ENCODE peak calls at places on chromosomes 12 and 14, in six cellular contexts. V is H1; Q is OCI-LY7; D is effector memory CD4-positive, alpha-beta T cell; K is SK-N-SH; H is naive thymus-derived CD4-positive, alpha-beta T cell. A is an unnamed sample. For H3K9me3, the result is how much of the 10 kb centered on the place peaks cover.

GRCh38 chr14:96592591-96593388 is 90.6 kb downstream of the PAPOLA start:
- DNase-seq in H (peak), K (peak), D (peak), V (peak), Q (no peak), A (peak)

GRCh38 chr12:7015555-7016370 is 2.5 kb downstream of the LPCAT3 start:
- DNase-seq in Q (no peak), D (no peak), K (no peak), V (no peak), H (no peak), A (no peak)

GRCh38 chr12:43805149-43805856 is 814 bp downstream of the TWF1 start:
- DNase-seq in K (peak), H (peak), V (no peak), D (no peak), Q (peak), A (no peak)

GRCh38 chr12:3951380-3952135 is 78.4 kb upstream of the PARP11 start:
- DNase-seq in D (no peak), V (no peak), H (no peak), K (no peak), Q (no peak), A (no peak)

GRCh38 chr12:57657744-57658143 is 24.7 kb upstream of the B4GALNT1 start:
- DNase-seq in Q (no peak), H (no peak), V (no peak), D (no peak), K (no peak), A (no peak)

GRCh38 chr12:49032276-49032675 is 13.7 kb upstream of the PRKAG1 start:
- DNase-seq in K (no peak), Q (no peak), V (no peak), D (no peak), H (no peak), A (no peak)

GRCh38 chr12:90062799-90063198 is 354.2 kb upstream of the ATP2B1 start:
- DNase-seq in K (no peak), D (no peak), H (no peak), Q (no peak), V (no peak), A (no peak)

GRCh38 chr14:65412881-65413738 is 580 bp downstream of the FUT8 start:
- DNase-seq in V (peak), Q (peak), D (peak), K (peak), H (no peak), A (no peak)

GRCh38 chr14:24298892-24299254 is 707 bp downstream of the DHRS1 start:
- DNase-seq in H (no peak), K (no peak), V (no peak), D (no peak), Q (no peak), A (no peak)

GRCh38 chr14:101232340-101233015 is 328.8 kb upstream of the DIO3 start:
- DNase-seq in K (no peak), Q (no peak), H (no peak), V (peak), D (no peak), A (no peak)

GRCh38 chr12:68800294-68800693 is 7.7 kb upstream of the MDM2 start:
- DNase-seq in V (peak), Q (no peak), H (no peak), K (no peak), D (no peak), A (no peak)

GRCh38 chr14:37048666-37049071 is 123.7 kb downstream of the SLC25A21 start:
- DNase-seq in K (no peak), V (no peak), D (no peak), Q (no peak), H (no peak), A (no peak)

GRCh38 chr14:93970589-93970966 is 5.8 kb downstream of the ASB2 start:
- DNase-seq in K (peak), Q (peak), V (no peak), D (peak), H (peak), A (peak)

GRCh38 chr12:24948452-24948815 is 467 bp downstream of the BCAT1 start:
- DNase-seq in H (no peak), V (peak), Q (peak), K (peak), D (no peak), A (no peak)

GRCh38 chr14:103624860-103625259 is 4.2 kb upstream of the KLC1 start:
- DNase-seq in V (no peak), K (peak), D (no peak), H (no peak), Q (peak), A (no peak)

GRCh38 chr12:54603173-54603814 is 14.8 kb upstream of the PPP1R1A start:
- DNase-seq in Q (peak), H (peak), V (peak), D (peak), K (peak), A (peak)

GRCh38 chr12:57127101-57127709 is 1.1 kb upstream of the LRP1 start:
- DNase-seq in K (peak), V (peak), Q (peak), H (peak), D (peak), A (peak)

GRCh38 chr12:79689477-79690155 is 1.1 kb downstream of the PAWR start:
- DNase-seq in V (peak), Q (peak), H (peak), K (peak), D (no peak), A (peak)

GRCh38 chr12:14959126-14959440 is 2.3 kb downstream of the ARHGDIB start:
- DNase-seq in D (no peak), H (no peak), K (no peak), V (no peak), Q (no peak), A (no peak)

DNA sequence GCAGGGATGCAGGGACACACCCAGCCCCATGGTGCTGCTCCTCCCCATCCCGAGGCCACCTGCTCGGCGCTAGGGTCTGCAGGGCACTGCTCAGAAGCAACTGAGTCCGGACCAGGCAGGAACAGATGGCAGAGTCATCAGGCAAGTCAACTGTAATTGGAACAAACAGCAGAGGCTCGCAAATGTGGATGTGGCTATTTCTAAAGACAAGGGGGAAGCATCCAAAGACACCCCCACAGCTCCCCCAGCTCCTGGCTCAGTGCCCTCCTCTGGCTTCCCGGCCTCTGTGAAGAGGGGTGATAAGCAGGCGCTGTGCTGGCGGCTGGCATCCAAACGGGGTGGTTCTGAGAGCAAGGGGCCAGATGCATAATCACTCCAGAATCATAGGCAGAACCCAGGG is 125.6 kb downstream of the PIWIL1 start:
- DNase-seq in D (no peak), Q (no peak), H (no peak), K (peak), V (no peak), A (no peak)
- H3K9me3 ChIP-seq in D (under half), Q (under half), H (under half), K (under half), V (under half), A (under half)

GRCh38 chr12:100303831-100304230 is 36.9 kb downstream of the SCYL2 start:
- DNase-seq in V (no peak), K (no peak), H (no peak), D (no peak), Q (no peak), A (no peak)
- H3K9me3 ChIP-seq in V (under half), K (under half), H (under half), D (under half), Q (under half), A (under half)

DNA sequence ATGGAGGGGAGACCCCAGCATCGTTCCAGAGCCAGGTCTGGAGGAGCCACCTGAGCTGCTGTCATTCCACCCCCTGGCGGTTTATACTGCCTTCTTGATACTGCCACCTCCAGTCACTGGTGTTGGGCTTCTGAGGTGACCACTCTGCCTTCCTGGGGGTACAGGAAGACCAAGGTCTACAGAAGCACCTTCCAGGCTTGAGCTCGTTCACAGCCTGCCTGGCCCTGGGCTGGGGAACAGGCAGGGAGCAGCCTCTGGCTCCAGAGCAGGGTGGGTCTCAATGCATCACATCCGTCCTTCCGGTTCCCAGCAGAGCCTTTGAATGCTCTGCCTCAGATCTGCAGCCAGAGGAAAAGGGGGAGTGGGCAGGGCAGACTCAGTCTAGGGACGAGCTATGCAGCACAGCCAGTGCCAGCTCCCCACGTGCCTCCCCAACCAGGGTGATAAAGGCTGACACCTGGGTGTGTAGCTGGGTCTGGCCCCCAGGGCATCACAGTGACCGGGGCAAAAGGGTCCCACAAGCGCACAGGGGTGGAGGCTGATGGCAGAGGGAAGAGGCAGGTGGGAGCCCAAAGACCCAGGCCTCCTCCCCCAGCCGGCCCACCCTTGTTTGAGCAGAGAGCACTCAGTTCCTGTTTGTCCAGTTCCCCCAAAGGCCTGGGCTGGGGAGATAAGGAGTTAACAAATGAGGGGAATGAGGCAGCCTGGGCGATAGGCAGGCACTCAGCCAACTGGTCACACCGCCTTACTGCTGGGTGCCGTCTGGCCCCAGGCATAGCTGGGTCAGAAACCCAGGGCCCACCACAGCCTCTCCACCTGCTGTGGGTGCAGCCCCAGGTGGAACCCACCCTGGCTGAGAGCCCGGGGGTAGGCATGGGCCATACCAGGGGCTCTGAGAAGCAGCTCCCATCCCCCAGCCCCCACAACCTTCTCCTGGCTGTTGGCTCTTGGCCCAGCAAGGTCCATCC is 17.1 kb downstream of the DEGS2 start:
- DNase-seq in Q (no peak), D (no peak), V (no peak), H (no peak), K (peak), A (no peak)
- H3K9me3 ChIP-seq in Q (under half), D (under half), V (under half), H (under half), K (under half), A (under half)

DNA sequence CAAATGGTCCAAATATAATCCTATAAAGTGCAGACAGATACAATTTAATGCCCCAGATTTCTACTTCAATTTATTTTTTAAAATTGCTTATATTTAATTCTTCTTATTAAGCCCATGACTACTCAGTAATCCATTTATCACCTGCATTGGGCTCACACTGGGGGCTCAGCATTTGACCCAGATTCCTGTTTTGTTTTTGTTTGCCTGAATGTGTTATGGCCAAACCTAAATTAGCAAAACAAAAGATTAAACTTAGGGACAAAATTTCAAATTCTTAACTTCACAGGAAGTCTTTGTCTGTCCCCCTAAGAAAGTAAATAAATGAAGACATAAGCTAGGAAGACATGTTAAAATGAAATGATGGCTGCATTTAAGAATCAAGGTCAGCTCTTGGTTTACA is 322.3 kb downstream of the RMST start:
- DNase-seq in Q (no peak), H (no peak), D (no peak), K (no peak), V (no peak), A (no peak)
- H3K9me3 ChIP-seq in Q (under half), H (under half), D (under half), K (under half), V (under half), A (under half)

GRCh38 chr14:27557445-27557844 is 959.6 kb upstream of the NOVA1 start:
- DNase-seq in K (no peak), V (no peak), D (no peak), H (no peak), Q (no peak), A (no peak)

GRCh38 chr14:27559848-27560247 is 962.0 kb upstream of the NOVA1 start:
- DNase-seq in D (no peak), V (no peak), K (no peak), H (no peak), Q (no peak), A (no peak)
- H3K9me3 ChIP-seq in D (under half), V (under half), K (under half), H (under half), Q (under half), A (under half)

GRCh38 chr14:82094819-82095218 is 561.2 kb upstream of the SEL1L start:
- DNase-seq in V (no peak), Q (no peak), D (no peak), K (no peak), H (no peak), A (no peak)

DNA sequence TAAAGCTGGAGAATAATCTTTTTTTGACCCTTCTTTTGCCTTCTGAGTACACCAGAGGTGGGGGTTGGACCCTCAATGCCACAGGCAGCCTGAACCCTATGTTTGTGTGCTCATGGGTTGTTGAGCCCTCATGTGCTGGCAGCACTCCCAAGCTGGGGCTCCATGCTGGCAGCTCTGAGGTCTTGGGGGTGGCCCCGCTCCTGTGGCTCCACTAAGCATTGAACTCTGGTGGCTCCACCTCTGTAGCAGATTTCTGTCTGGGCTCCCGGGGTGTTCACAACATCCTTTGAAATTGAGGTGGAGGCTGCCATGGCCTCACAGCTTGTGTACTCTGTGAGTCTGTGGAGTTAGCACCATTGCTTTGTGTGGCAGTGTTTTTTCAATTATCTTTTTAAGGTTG is 557.4 kb upstream of the SEL1L start:
- DNase-seq in Q (no peak), D (no peak), H (no peak), K (no peak), V (no peak), A (no peak)
- H3K9me3 ChIP-seq in Q (under half), D (under half), H (under half), K (under half), V (under half), A (under half)

GRCh38 chr14:105848570-105848969 is 322.2 kb downstream of the TMEM121 start:
- DNase-seq in D (no peak), Q (peak), V (no peak), K (no peak), H (no peak), A (no peak)
- H3K9me3 ChIP-seq in D (under half), Q (under half), V (half or more), K (under half), H (under half), A (under half)

DNA sequence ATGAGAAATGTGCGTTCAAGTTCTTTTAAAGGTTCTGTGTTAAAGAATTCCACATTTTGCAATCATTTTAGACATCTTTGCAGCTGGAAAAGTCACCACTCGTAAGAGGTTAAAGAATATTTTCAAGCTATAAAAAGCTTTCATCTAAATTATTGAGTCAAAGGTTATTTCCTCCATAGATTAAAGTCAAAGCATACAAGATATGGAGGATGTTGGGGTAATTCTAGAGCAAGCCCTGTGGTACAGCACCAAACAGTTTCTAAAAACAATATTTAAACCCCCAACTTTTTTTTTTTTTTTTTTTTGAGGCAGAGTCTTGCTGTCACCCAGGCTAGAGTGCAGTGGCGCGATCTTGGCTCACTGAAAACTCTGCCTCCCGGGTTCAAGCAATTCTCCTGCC is 1299.8 kb upstream of the TMEM132C start:
- DNase-seq in K (no peak), H (no peak), V (no peak), D (no peak), Q (no peak), A (no peak)
- H3K9me3 ChIP-seq in K (under half), H (under half), V (under half), D (under half), Q (under half), A (under half)

DNA sequence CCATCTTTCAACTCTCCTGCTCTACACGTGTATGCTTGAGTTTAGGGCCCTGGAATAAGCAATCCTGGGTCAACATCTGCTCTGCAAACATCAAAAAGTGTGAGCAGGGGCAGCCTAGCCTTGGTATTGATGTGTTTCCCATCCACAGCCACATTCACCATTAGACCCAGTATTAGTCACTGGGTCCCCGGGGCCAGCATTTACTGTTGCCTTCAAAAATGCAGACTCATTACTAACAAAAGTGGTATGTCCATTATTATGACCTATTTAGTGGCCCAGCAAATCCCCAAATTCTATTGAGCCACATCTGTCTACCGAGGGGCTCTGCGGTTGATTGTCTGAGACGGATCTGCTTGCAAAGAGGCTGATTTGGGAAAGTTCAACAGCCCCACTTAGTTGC is 661.8 kb downstream of the DIO2 start:
- DNase-seq in D (no peak), V (no peak), K (no peak), Q (no peak), H (no peak), A (no peak)
- H3K9me3 ChIP-seq in D (under half), V (under half), K (under half), Q (under half), H (under half), A (under half)

GRCh38 chr12:133215724-133216123 is 20.0 kb downstream of the ANHX start:
- DNase-seq in Q (no peak), H (no peak), K (no peak), V (no peak), D (no peak), A (no peak)
- H3K9me3 ChIP-seq in Q (under half), H (under half), K (under half), V (half or more), D (under half), A (under half)